ENCODE peak calls at places on chromosomes 11 and 22, in four cellular contexts. One of them, this sample, is unnamed.

GRCh38 chr11:130314184-130314748 is 451 bp downstream of the ZBTB44 start:
- DNase-seq in foreskin fibroblast: peak; percentile 39
- DNase-seq in astrocyte: no peak
- DNase-seq in heart right ventricle: peak; percentile 76
- DNase-seq in this sample: peak; percentile 29

GRCh38 chr11:108241370-108242037 is 18.6 kb downstream of the ATM start:
- DNase-seq in astrocyte: no peak
- DNase-seq in heart right ventricle: no peak
- DNase-seq in foreskin fibroblast: no peak
- DNase-seq in this sample: no peak

GRCh38 chr11:66316849-66317251 is at the start of gene CD248:
- DNase-seq in heart right ventricle: peak; percentile 89
- DNase-seq in foreskin fibroblast: peak; percentile 84
- DNase-seq in astrocyte: no peak
- DNase-seq in this sample: peak; percentile 89

GRCh38 chr22:31087744-31088215 is 6.7 kb downstream of the SMTN start:
- DNase-seq in astrocyte: no peak
- DNase-seq in heart right ventricle: no peak
- DNase-seq in foreskin fibroblast: no peak
- DNase-seq in this sample: no peak

GRCh38 chr22:29751139-29751538 is 15.7 kb downstream of the ZMAT5 start:
- DNase-seq in astrocyte: no peak
- DNase-seq in foreskin fibroblast: no peak
- DNase-seq in heart right ventricle: no peak
- DNase-seq in this sample: no peak

GRCh38 chr11:44112083-44112865 is 16.8 kb downstream of the EXT2 start:
- DNase-seq in foreskin fibroblast: peak; percentile 89
- DNase-seq in astrocyte: peak; percentile 58
- DNase-seq in heart right ventricle: peak; percentile 33
- DNase-seq in this sample: peak; percentile 70

GRCh38 chr22:42473484-42474193 is 41.4 kb upstream of the NFAM1 start:
- DNase-seq in foreskin fibroblast: peak; percentile 46
- DNase-seq in heart right ventricle: no peak
- DNase-seq in astrocyte: peak; percentile 14
- DNase-seq in this sample: peak; percentile 41

GRCh38 chr11:129249351-129249750 is 57.2 kb upstream of the ARHGAP32 start:
- DNase-seq in heart right ventricle: no peak
- DNase-seq in foreskin fibroblast: peak; percentile 72
- DNase-seq in astrocyte: peak; percentile 96
- DNase-seq in this sample: peak; percentile 96

GRCh38 chr11:35463211-35463810 is 44.0 kb upstream of the SLC1A2 start:
- DNase-seq in foreskin fibroblast: no peak
- DNase-seq in astrocyte: no peak
- DNase-seq in heart right ventricle: no peak
- DNase-seq in this sample: no peak

GRCh38 chr22:40436460-40437431 is 66.4 kb downstream of the SGSM3 start:
- DNase-seq in astrocyte: peak; percentile 46
- DNase-seq in foreskin fibroblast: no peak
- DNase-seq in heart right ventricle: no peak
- DNase-seq in this sample: peak; percentile 80

GRCh38 chr11:118186346-118187107 is 10.1 kb upstream of the SCN2B start:
- DNase-seq in astrocyte: no peak
- DNase-seq in heart right ventricle: no peak
- DNase-seq in foreskin fibroblast: no peak
- DNase-seq in this sample: no peak

GRCh38 chr11:85663080-85663729 is 1.7 kb downstream of the CREBZF start:
- DNase-seq in foreskin fibroblast: no peak
- DNase-seq in heart right ventricle: no peak
- DNase-seq in astrocyte: no peak
- DNase-seq in this sample: peak; percentile 11

GRCh38 chr11:120112174-120112796 is 25.6 kb downstream of the TRIM29 start:
- DNase-seq in astrocyte: no peak
- DNase-seq in heart right ventricle: no peak
- DNase-seq in foreskin fibroblast: no peak
- DNase-seq in this sample: no peak

GRCh38 chr11:73549367-73549766 is 48.5 kb downstream of the FAM168A start:
- DNase-seq in foreskin fibroblast: no peak
- DNase-seq in heart right ventricle: no peak
- DNase-seq in astrocyte: no peak
- DNase-seq in this sample: no peak

GRCh38 chr11:83047515-83048225 is 24.0 kb downstream of the RAB30 start:
- DNase-seq in heart right ventricle: no peak
- DNase-seq in astrocyte: peak; percentile 50
- DNase-seq in foreskin fibroblast: no peak
- DNase-seq in this sample: peak; percentile 40

GRCh38 chr11:43547900-43548381 is 132.6 kb upstream of the HSD17B12 start:
- DNase-seq in astrocyte: no peak
- DNase-seq in foreskin fibroblast: no peak
- DNase-seq in heart right ventricle: peak; percentile 32
- DNase-seq in this sample: no peak

GRCh38 chr11:95156916-95157568 is 67.4 kb downstream of the ENDOD1 start:
- DNase-seq in astrocyte: no peak
- DNase-seq in heart right ventricle: no peak
- DNase-seq in foreskin fibroblast: no peak
- DNase-seq in this sample: no peak

GRCh38 chr22:48353116-48353947 is 1474.3 kb downstream of the BRD1 start:
- DNase-seq in heart right ventricle: no peak
- DNase-seq in astrocyte: no peak
- DNase-seq in foreskin fibroblast: no peak
- DNase-seq in this sample: no peak
- TF ChIP-seq CTCF in heart right ventricle: no peak
- TF ChIP-seq CTCF in astrocyte: no peak
- TF ChIP-seq CTCF in foreskin fibroblast: no peak
- TF ChIP-seq CTCF in this sample: no peak

GRCh38 chr11:32847511-32847910 is 17.8 kb downstream of the PRRG4 start:
- DNase-seq in astrocyte: no peak
- DNase-seq in heart right ventricle: no peak
- DNase-seq in foreskin fibroblast: no peak
- DNase-seq in this sample: no peak
- TF ChIP-seq CTCF in astrocyte: no peak
- TF ChIP-seq CTCF in heart right ventricle: no peak
- TF ChIP-seq CTCF in foreskin fibroblast: no peak
- TF ChIP-seq CTCF in this sample: no peak

DNA sequence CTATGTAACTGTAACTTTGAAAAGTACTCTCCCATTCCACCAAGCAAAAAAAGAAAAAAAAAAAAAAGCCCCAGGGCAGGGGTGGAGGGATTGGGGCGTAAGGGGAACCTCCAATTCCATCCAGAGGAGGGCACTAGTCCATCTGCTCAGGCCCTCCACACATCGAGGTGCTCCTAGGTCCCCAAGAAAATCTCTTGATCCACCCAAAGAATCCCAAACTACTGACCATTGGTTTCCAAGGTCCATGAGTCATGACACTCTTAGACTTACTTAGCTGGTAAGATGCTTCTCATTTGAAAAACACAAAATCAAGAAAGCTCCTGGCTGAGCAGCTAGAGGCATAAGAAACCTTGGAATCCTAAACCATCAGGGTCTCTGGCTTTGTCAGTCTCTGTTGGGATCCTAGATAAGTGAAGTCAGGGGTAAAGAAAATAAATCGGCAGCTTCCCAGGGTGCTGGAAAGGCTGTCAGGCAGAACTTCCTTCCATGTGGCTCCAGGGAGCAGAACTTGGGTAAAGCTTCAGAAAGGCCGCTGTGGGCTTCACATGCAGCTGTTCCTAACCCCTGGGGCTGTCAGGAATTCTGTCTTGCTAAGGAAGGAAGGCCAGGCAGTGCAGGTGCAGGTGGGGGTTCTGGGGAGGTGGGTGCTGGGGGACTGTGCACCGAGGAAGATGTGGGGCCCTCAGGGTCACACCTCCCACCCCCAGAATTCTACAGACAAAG is 49.4 kb upstream of the ADA2 start:
- DNase-seq in foreskin fibroblast: no peak
- DNase-seq in heart right ventricle: no peak
- DNase-seq in astrocyte: no peak
- DNase-seq in this sample: no peak
- TF ChIP-seq CTCF in foreskin fibroblast: no peak
- TF ChIP-seq CTCF in heart right ventricle: peak; percentile 38
- TF ChIP-seq CTCF in astrocyte: no peak
- TF ChIP-seq CTCF in this sample: no peak

GRCh38 chr11:12088531-12088930 is 21.9 kb upstream of the MICAL2 start:
- DNase-seq in foreskin fibroblast: no peak
- DNase-seq in heart right ventricle: no peak
- DNase-seq in astrocyte: no peak
- DNase-seq in this sample: no peak

GRCh38 chr11:12088047-12088481 is 22.3 kb upstream of the MICAL2 start:
- DNase-seq in foreskin fibroblast: peak; percentile 86
- DNase-seq in heart right ventricle: peak; percentile 65
- DNase-seq in astrocyte: peak; percentile 77
- DNase-seq in this sample: peak; percentile 71

GRCh38 chr11:12087075-12087775 is 23.2 kb upstream of the MICAL2 start:
- DNase-seq in heart right ventricle: no peak
- DNase-seq in astrocyte: peak; percentile 71
- DNase-seq in foreskin fibroblast: peak; percentile 78
- DNase-seq in this sample: peak; percentile 81

GRCh38 chr11:12085371-12086251 is 24.8 kb upstream of the MICAL2 start:
- DNase-seq in astrocyte: peak; percentile 61
- DNase-seq in heart right ventricle: no peak
- DNase-seq in foreskin fibroblast: peak; percentile 58
- DNase-seq in this sample: no peak

DNA sequence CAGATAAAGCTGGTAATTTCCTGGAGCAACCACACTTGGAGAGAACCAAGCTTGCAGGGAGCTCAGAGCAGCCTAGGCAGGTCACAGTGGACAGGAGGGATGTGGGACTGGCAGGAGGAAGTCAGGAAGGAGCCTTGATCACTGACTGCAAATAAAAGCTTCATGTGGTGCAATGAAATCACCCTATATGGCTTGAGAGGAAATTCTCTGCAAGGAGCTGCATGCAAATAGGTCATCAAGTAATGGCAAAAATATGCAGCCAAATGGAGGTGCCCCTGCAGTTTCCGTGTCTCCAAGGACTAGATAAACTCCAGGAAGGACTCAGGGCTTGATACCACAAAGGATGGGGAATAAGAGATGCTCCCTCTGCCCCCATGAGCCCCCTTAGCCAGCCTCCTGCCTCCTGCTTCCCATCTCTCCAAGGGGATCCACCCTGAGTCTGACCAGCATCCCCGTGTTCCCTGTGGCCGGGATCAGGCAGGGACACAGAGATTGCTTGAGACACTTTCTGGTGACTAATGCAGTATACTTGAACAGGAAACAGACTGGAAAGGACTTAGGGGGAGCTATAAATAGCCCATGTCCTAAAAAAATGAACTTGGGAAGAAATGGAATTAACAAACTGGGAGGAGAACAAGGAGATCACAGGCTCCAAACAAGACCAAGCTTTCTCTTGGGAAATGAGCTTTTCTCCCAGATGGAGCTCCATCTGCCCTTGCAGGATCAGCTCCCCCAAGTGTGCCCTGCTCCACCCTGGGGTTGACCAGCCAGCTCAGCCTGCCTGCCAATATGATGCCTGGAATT is 23.9 kb upstream of the MICAL2 start:
- DNase-seq in heart right ventricle: peak; percentile 45
- DNase-seq in foreskin fibroblast: peak; percentile 94
- DNase-seq in astrocyte: peak; percentile 98
- DNase-seq in this sample: peak; percentile 95
- TF ChIP-seq CTCF in heart right ventricle: no peak
- TF ChIP-seq CTCF in foreskin fibroblast: no peak
- TF ChIP-seq CTCF in astrocyte: no peak
- TF ChIP-seq CTCF in this sample: no peak

GRCh38 chr11:45798793-45799441 is 6.0 kb upstream of the SLC35C1 start:
- DNase-seq in heart right ventricle: no peak
- DNase-seq in foreskin fibroblast: no peak
- DNase-seq in astrocyte: no peak
- DNase-seq in this sample: peak; percentile 75

GRCh38 chr11:45795379-45795778 is 9.6 kb upstream of the SLC35C1 start:
- DNase-seq in foreskin fibroblast: no peak
- DNase-seq in astrocyte: no peak
- DNase-seq in heart right ventricle: no peak
- DNase-seq in this sample: no peak

GRCh38 chr11:45794169-45794568 is 10.8 kb upstream of the SLC35C1 start:
- DNase-seq in astrocyte: no peak
- DNase-seq in heart right ventricle: no peak
- DNase-seq in foreskin fibroblast: no peak
- DNase-seq in this sample: no peak

GRCh38 chr11:45799562-45799961 is 5.4 kb upstream of the SLC35C1 start:
- DNase-seq in astrocyte: no peak
- DNase-seq in foreskin fibroblast: no peak
- DNase-seq in heart right ventricle: no peak
- DNase-seq in this sample: no peak

GRCh38 chr11:45796461-45796861 is 8.5 kb upstream of the SLC35C1 start:
- DNase-seq in foreskin fibroblast: no peak
- DNase-seq in astrocyte: no peak
- DNase-seq in heart right ventricle: no peak
- DNase-seq in this sample: no peak
- TF ChIP-seq CTCF in foreskin fibroblast: no peak
- TF ChIP-seq CTCF in astrocyte: no peak
- TF ChIP-seq CTCF in heart right ventricle: no peak
- TF ChIP-seq CTCF in this sample: no peak

GRCh38 chr11:97516688-97517087 is 1126.9 kb downstream of the JRKL start:
- DNase-seq in astrocyte: no peak
- DNase-seq in heart right ventricle: no peak
- DNase-seq in foreskin fibroblast: no peak
- DNase-seq in this sample: no peak
- TF ChIP-seq CTCF in astrocyte: peak; percentile 3
- TF ChIP-seq CTCF in heart right ventricle: no peak
- TF ChIP-seq CTCF in foreskin fibroblast: no peak
- TF ChIP-seq CTCF in this sample: no peak

GRCh38 chr11:134557571-134558257 is 145.7 kb upstream of the B3GAT1 start:
- DNase-seq in heart right ventricle: no peak
- DNase-seq in foreskin fibroblast: no peak
- DNase-seq in astrocyte: no peak
- DNase-seq in this sample: no peak

GRCh38 chr11:134555510-134555909 is 143.5 kb upstream of the B3GAT1 start:
- DNase-seq in foreskin fibroblast: no peak
- DNase-seq in astrocyte: no peak
- DNase-seq in heart right ventricle: no peak
- DNase-seq in this sample: no peak

GRCh38 chr11:134554861-134555260 is 142.8 kb upstream of the B3GAT1 start:
- DNase-seq in foreskin fibroblast: no peak
- DNase-seq in heart right ventricle: no peak
- DNase-seq in astrocyte: no peak
- DNase-seq in this sample: no peak

GRCh38 chr11:134554106-134554505 is 142.1 kb upstream of the B3GAT1 start:
- DNase-seq in heart right ventricle: no peak
- DNase-seq in foreskin fibroblast: no peak
- DNase-seq in astrocyte: no peak
- DNase-seq in this sample: no peak

DNA sequence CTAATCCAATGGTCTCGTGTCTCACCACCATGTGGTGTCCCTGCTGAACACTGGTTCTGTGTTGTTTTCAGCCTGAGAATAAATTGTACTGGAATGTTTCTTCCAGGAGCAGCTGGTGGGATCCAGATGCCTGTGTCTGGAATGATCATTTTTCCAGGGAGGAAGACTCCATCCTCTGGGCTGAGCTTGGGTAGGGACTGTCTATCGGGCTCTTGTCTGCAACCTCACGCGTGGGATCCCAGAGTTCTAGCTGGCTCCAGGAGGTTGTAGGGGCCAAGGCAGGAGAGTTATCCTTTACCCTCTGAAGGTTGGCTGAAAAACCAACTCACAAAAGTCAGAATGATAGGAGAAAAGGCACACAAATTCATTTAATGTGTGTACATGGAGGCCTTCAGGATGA is 144.1 kb upstream of the B3GAT1 start:
- DNase-seq in heart right ventricle: no peak
- DNase-seq in astrocyte: no peak
- DNase-seq in foreskin fibroblast: no peak
- DNase-seq in this sample: no peak
- TF ChIP-seq CTCF in heart right ventricle: no peak
- TF ChIP-seq CTCF in astrocyte: no peak
- TF ChIP-seq CTCF in foreskin fibroblast: no peak
- TF ChIP-seq CTCF in this sample: no peak